ENCODE peak calls at places on chromosomes 12 and 14, in four cellular contexts. E is lung; P is CD8-positive, alpha-beta memory T cell; T is brain microvascular endothelial cell. D is an unnamed sample.
A peak's percentile ranks its signal among the peaks of the same experiment; 100 is the strongest.

GRCh38 chr14:22644305-22644635 is at the start of gene OR6J1:
- DNase-seq in E (no peak), P (no peak), T (no peak), D (no peak)

GRCh38 chr12:52561880-52562449 is 9.0 kb upstream of the KRT71 start:
- DNase-seq in E (peak; percentile 47), P (no peak), T (peak; percentile 2), D (no peak)

GRCh38 chr14:69535230-69535848 is 39.3 kb downstream of the CCDC177 start:
- DNase-seq in E (peak; percentile 41), P (no peak), T (peak; percentile 40), D (no peak)

GRCh38 chr12:3132636-3133409 is 55.6 kb downstream of the TSPAN9 start:
- DNase-seq in E (no peak), P (no peak), T (peak; percentile 60), D (peak; percentile 38)

GRCh38 chr12:95763809-95764253 is 26.7 kb downstream of the NTN4 start:
- DNase-seq in E (no peak), P (no peak), T (peak; percentile 94), D (peak; percentile 59)

GRCh38 chr12:58414398-58414871 is 473.1 kb downstream of the ATP23 start:
- DNase-seq in E (no peak), P (no peak), T (peak; percentile 35), D (peak; percentile 36)

GRCh38 chr14:41663478-41663845 is 56.8 kb downstream of the LRFN5 start:
- DNase-seq in E (no peak), P (no peak), T (no peak), D (peak; percentile 43)

GRCh38 chr14:102591372-102591943 is 991 bp upstream of the RCOR1 start:
- DNase-seq in E (peak; percentile 41), P (peak; percentile 20), T (no peak), D (no peak)

GRCh38 chr12:4742421-4742970 is 22.3 kb downstream of the GALNT8 start:
- DNase-seq in E (no peak), P (no peak), T (no peak), D (no peak)

GRCh38 chr12:1284611-1285010 is 293.6 kb downstream of the ERC1 start:
- DNase-seq in E (no peak), P (no peak), T (no peak), D (no peak)

GRCh38 chr12:53976172-53976822 is 1.5 kb upstream of the HOTAIR start:
- DNase-seq in E (no peak), P (no peak), T (no peak), D (no peak)

GRCh38 chr12:52015393-52016081 is 8.8 kb downstream of the TAMALIN start:
- DNase-seq in E (no peak), P (no peak), T (no peak), D (no peak)

GRCh38 chr12:45729233-45730115 is at the start of gene ARID2:
- DNase-seq in E (peak; percentile 49), P (peak; percentile 56), T (peak; percentile 32), D (no peak)

GRCh38 chr12:52271157-52271556 is 3.3 kb upstream of the KRT86 start:
- DNase-seq in E (no peak), P (no peak), T (no peak), D (no peak)

GRCh38 chr12:52683575-52684300 is 3.5 kb upstream of the KRT1 start:
- DNase-seq in E (no peak), P (no peak), T (no peak), D (no peak)

GRCh38 chr12:74897425-74898211 is 312.0 kb downstream of the KCNC2 start:
- DNase-seq in E (no peak), P (no peak), T (no peak), D (no peak)

GRCh38 chr12:121917950-121918678 is at the start of gene CFAP251:
- DNase-seq in E (peak; percentile 94), P (peak; percentile 98), T (peak; percentile 65), D (no peak)

GRCh38 chr12:46404225-46404631 is 31.7 kb upstream of the SLC38A2 start:
- DNase-seq in E (no peak), P (no peak), T (peak; percentile 77), D (peak; percentile 60)

GRCh38 chr12:15364221-15365170 is 42.2 kb downstream of the PTPRO start:
- DNase-seq in E (no peak), P (no peak), T (no peak), D (peak; percentile 8)

GRCh38 chr12:102371177-102371576 is 109.2 kb downstream of the IGF1 start:
- DNase-seq in E (no peak), P (no peak), T (no peak), D (no peak)

GRCh38 chr14:77208266-77208978 is 26.8 kb downstream of the TMEM63C start:
- DNase-seq in E (peak; percentile 77), P (peak; percentile 45), T (peak; percentile 39), D (peak; percentile 10)

GRCh38 chr12:43882578-43883178 is 46.8 kb downstream of the TMEM117 start:
- DNase-seq in E (no peak), P (no peak), T (peak; percentile 59), D (peak; percentile 28)

GRCh38 chr12:64931981-64932380 is 107.5 kb downstream of the TBC1D30 start:
- DNase-seq in E (no peak), P (no peak), T (no peak), D (no peak)

GRCh38 chr14:25396128-25396527 is 346.2 kb upstream of the STXBP6 start:
- DNase-seq in E (no peak), P (no peak), T (no peak), D (no peak)

GRCh38 chr12:38783304-38783703 is 122.1 kb downstream of the CPNE8 start:
- DNase-seq in E (no peak), P (no peak), T (no peak), D (no peak)

GRCh38 chr12:116708826-116709756 is 28.8 kb downstream of the SPRING1 start:
- DNase-seq in E (peak; percentile 59), P (peak; percentile 5), T (peak; percentile 35), D (no peak)

GRCh38 chr14:37588956-37589737 is 5.9 kb downstream of the FOXA1 start:
- DNase-seq in E (no peak), P (no peak), T (no peak), D (no peak)

GRCh38 chr14:29166507-29166906 is 399.9 kb downstream of the FOXG1 start:
- DNase-seq in E (no peak), P (no peak), T (no peak), D (no peak)

GRCh38 chr14:21039059-21039422 is 3.1 kb upstream of the RNASE7 start:
- DNase-seq in E (peak; percentile 59), P (no peak), T (no peak), D (peak; percentile 54)

DNA sequence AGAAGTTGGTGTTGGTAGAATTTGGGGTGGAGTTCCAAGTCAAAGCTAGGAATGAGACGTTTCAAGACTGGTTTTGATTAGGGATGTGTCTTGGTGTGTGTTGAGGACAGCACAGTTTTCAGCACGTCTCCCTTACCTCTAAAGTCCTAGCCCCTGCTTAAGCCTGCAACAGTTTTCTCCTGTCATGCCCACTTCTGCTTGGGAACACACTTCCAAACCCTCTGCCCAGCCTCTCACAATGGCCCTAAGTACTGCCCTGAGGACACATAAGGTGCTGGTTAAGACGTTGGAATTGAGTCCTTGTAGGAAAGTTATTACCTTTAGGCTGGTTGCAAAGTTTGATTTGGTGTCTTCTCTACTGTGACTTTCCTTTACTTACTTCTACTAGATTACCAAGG is 710 bp upstream of the BMAL2 start:
- DNase-seq in E (no peak), P (no peak), T (no peak), D (no peak)
- H3K4me3 ChIP-seq in E (no peak overlapping the region), P (no peak overlapping the region), T (peak overlapping the region; percentile 71), D (peak overlapping the region; percentile 68)

DNA sequence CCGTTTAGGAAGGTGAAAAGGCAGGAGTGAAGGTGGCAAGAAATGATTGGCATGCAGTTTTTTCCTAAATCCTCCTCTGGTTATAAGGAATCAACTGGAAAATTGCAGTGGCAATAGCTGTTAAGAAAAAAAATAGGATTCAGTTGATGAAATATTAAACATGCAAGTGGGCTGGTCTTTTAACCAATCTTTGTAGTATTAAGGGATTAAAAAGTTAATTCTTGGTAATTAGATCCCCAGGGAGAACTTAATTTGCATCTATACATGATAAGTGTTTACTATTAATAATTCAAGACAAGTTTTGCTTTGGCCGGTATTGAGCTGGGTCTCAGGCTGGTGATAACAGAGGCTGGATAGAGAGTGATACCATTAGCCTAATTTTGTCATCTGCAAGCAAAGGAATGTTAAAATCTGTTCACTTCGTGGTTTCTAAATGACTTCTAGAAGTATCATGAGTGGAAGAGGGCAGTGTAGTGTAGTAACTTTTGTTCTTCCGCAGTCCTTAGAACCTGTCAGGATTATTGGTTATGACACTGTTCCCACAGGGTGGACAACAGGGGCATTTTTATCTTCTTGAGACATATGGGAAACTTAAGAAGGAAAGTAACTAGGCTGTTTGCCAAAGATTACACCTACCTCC is 118.5 kb downstream of the PRKCH start:
- DNase-seq in E (no peak), P (no peak), T (no peak), D (no peak)
- H3K4me3 ChIP-seq in E (no peak overlapping the region), P (peak overlapping the region; percentile 52), T (no peak overlapping the region), D (no peak overlapping the region)

GRCh38 chr12:119183942-119184695 is 5.4 kb downstream of the HSPB8 start:
- DNase-seq in E (no peak), P (no peak), T (no peak), D (no peak)
- H3K4me3 ChIP-seq in E (no peak overlapping the region), P (no peak overlapping the region), T (no peak overlapping the region), D (no peak overlapping the region)

GRCh38 chr14:84555493-84555892 is 974.5 kb upstream of the FLRT2 start:
- DNase-seq in E (no peak), P (no peak), T (no peak), D (no peak)

GRCh38 chr14:84554136-84554535 is 975.8 kb upstream of the FLRT2 start:
- DNase-seq in E (no peak), P (no peak), T (no peak), D (no peak)
- H3K4me3 ChIP-seq in E (no peak overlapping the region), P (no peak overlapping the region), T (no peak overlapping the region), D (no peak overlapping the region)

GRCh38 chr14:60095781-60096450 is 4.2 kb downstream of the PCNX4 start:
- DNase-seq in E (no peak), P (no peak), T (peak; percentile 71), D (no peak)

GRCh38 chr14:60092516-60092915 is 793 bp downstream of the PCNX4 start:
- DNase-seq in E (no peak), P (no peak), T (peak; percentile 29), D (no peak)

GRCh38 chr14:60093088-60093487 is 1.4 kb downstream of the PCNX4 start:
- DNase-seq in E (no peak), P (no peak), T (no peak), D (no peak)

GRCh38 chr14:60093606-60094005 is 1.9 kb downstream of the PCNX4 start:
- DNase-seq in E (no peak), P (no peak), T (no peak), D (no peak)

DNA sequence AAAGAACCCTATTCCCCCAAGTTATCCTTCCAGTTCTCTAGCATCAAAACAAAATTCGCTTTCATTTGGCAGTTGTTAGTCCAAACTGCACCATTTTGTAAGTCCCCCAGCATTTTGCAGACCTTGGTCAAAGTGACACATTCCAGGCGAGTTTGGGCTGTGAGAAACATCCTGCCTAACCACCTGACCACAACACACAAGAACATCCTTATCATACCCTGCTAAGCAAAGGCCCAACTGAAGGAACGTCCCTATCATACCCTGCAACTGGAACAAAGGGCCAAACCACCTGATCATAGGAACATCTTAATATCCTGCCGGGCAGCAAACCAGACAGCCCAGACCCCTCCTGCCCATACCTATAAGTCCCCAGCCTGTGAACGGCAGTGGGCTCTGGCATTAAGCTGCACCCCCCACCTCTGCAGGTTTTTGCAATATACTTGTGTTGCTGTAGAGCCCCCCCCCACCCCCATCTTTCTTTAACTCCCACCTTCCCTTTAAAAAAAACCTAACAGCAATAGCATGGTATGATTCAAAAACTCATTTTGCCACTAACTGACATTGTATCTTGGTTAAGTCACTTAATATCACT is 2.7 kb downstream of the PCNX4 start:
- DNase-seq in E (no peak), P (no peak), T (peak; percentile 80), D (no peak)
- H3K4me3 ChIP-seq in E (no peak overlapping the region), P (no peak overlapping the region), T (peak overlapping the region; percentile 86), D (peak overlapping the region; percentile 92)

D was measured in skeletal muscle cell.